ENCODE peak calls at places on chromosomes 1 and 21, in eight cellular contexts. K, O, Q, V, S, B, T and W are unnamed samples.

GRCh38 chr1:180854456-180854855 is 58.2 kb upstream of the KIAA1614 start:
- DNase-seq in O (no peak), V (no peak), T (no peak), Q (no peak), K (no peak), S (no peak), B (peak), W (no peak)

GRCh38 chr1:47013239-47013638 is 10.2 kb upstream of the CYP4X1 start:
- DNase-seq in Q (no peak), O (no peak), K (peak), B (no peak), S (no peak), V (no peak), T (no peak), W (no peak)

GRCh38 chr1:107820797-107821196 is 144.2 kb downstream of the VAV3 start:
- DNase-seq in V (no peak), O (no peak), T (no peak), Q (no peak), K (peak), B (no peak), S (no peak), W (no peak)

GRCh38 chr1:235642943-235643371 is 6.6 kb downstream of the GNG4 start:
- DNase-seq in B (no peak), Q (peak), K (no peak), S (peak), V (no peak), T (no peak), O (no peak), W (no peak)

GRCh38 chr1:3244539-3245315 is 175.7 kb downstream of the PRDM16 start:
- DNase-seq in V (no peak), Q (no peak), S (no peak), B (no peak), K (no peak), O (no peak), T (no peak), W (no peak)

GRCh38 chr1:62962794-62963776 is 179.2 kb downstream of the ATG4C start:
- DNase-seq in O (peak), T (peak), Q (peak), K (peak), S (peak), V (peak), B (peak), W (no peak)

GRCh38 chr1:28887418-28887834 is 26.9 kb upstream of the EPB41 start:
- DNase-seq in O (no peak), K (no peak), B (peak), T (no peak), V (no peak), S (peak), Q (peak), W (no peak)

GRCh38 chr1:226588484-226588883 is 39.9 kb downstream of the STUM start:
- DNase-seq in B (no peak), K (no peak), T (no peak), Q (no peak), V (no peak), O (no peak), S (no peak), W (no peak)

GRCh38 chr1:175394739-175395138 is 202.2 kb upstream of the KIAA0040 start:
- DNase-seq in T (no peak), Q (no peak), K (no peak), V (no peak), B (no peak), O (no peak), S (no peak), W (no peak)

GRCh38 chr1:35560256-35561225 is 2.9 kb downstream of the NCDN start:
- DNase-seq in B (no peak), S (no peak), Q (no peak), K (no peak), T (no peak), O (no peak), V (no peak), W (no peak)

GRCh38 chr1:214514819-214515383 is 36.5 kb downstream of the PTPN14 start:
- DNase-seq in B (no peak), T (no peak), V (no peak), K (no peak), Q (no peak), O (no peak), S (no peak), W (no peak)

GRCh38 chr1:35577071-35577998 is 4.2 kb downstream of the TFAP2E start:
- DNase-seq in B (no peak), K (peak), V (no peak), T (no peak), Q (peak), S (no peak), O (no peak), W (peak)

GRCh38 chr1:233441981-233442380 is 114.5 kb downstream of the MAP3K21 start:
- DNase-seq in S (no peak), T (no peak), O (no peak), V (no peak), B (no peak), K (no peak), Q (no peak), W (no peak)

GRCh38 chr1:161382214-161383019 is 14.7 kb upstream of the CFAP126 start:
- DNase-seq in B (peak), V (peak), K (peak), T (peak), O (no peak), S (peak), Q (peak), W (no peak)

GRCh38 chr1:94061513-94062443 is 59.2 kb downstream of the ABCA4 start:
- DNase-seq in V (peak), B (peak), T (peak), S (peak), K (peak), O (no peak), Q (peak), W (no peak)

GRCh38 chr1:50279622-50280320 is 143.5 kb downstream of the DMRTA2 start:
- DNase-seq in O (no peak), Q (peak), V (no peak), B (peak), K (peak), T (peak), S (no peak), W (no peak)

GRCh38 chr1:246214708-246215504 is 292.2 kb downstream of the SMYD3 start:
- DNase-seq in Q (no peak), B (peak), K (peak), S (peak), T (no peak), O (no peak), V (no peak), W (peak)

GRCh38 chr1:81323862-81324261 is 476.9 kb upstream of the ADGRL2 start:
- DNase-seq in V (no peak), K (no peak), Q (no peak), T (no peak), S (no peak), B (no peak), O (no peak), W (no peak)

GRCh38 chr1:237794071-237794470 is 96.7 kb downstream of the ZP4 start:
- DNase-seq in O (no peak), T (no peak), B (no peak), Q (no peak), V (no peak), K (no peak), S (no peak), W (no peak)

GRCh38 chr1:93304716-93305138 is 41.0 kb upstream of the DR1 start:
- DNase-seq in B (peak), T (peak), S (peak), O (no peak), V (peak), K (peak), Q (peak), W (peak)

GRCh38 chr1:91806777-91807700 is 78.9 kb downstream of the TGFBR3 start:
- DNase-seq in T (peak), Q (peak), O (no peak), V (no peak), B (no peak), K (peak), S (no peak), W (no peak)

GRCh38 chr21:15309022-15309590 is 244.3 kb upstream of the NRIP1 start:
- DNase-seq in V (no peak), O (no peak), K (no peak), S (no peak), B (no peak), Q (no peak), T (no peak), W (no peak)

GRCh38 chr1:160954158-160955104 is at the start of gene ITLN2:
- DNase-seq in Q (peak), K (no peak), T (peak), O (no peak), V (peak), B (peak), S (peak), W (peak)

GRCh38 chr1:171640225-171640624 is 12.3 kb downstream of the MYOC start:
- DNase-seq in V (no peak), Q (no peak), K (no peak), O (no peak), S (no peak), T (no peak), B (no peak), W (no peak)

GRCh38 chr1:155017021-155017945 is 14.7 kb downstream of the ZBTB7B start:
- DNase-seq in O (peak), T (peak), K (peak), B (peak), S (peak), V (peak), Q (peak), W (peak)
- TF ChIP-seq POLR2AphosphoS5 in O (peak), T (peak), K (peak), B (peak), S (no peak), V (peak), Q (peak), W (peak)

DNA sequence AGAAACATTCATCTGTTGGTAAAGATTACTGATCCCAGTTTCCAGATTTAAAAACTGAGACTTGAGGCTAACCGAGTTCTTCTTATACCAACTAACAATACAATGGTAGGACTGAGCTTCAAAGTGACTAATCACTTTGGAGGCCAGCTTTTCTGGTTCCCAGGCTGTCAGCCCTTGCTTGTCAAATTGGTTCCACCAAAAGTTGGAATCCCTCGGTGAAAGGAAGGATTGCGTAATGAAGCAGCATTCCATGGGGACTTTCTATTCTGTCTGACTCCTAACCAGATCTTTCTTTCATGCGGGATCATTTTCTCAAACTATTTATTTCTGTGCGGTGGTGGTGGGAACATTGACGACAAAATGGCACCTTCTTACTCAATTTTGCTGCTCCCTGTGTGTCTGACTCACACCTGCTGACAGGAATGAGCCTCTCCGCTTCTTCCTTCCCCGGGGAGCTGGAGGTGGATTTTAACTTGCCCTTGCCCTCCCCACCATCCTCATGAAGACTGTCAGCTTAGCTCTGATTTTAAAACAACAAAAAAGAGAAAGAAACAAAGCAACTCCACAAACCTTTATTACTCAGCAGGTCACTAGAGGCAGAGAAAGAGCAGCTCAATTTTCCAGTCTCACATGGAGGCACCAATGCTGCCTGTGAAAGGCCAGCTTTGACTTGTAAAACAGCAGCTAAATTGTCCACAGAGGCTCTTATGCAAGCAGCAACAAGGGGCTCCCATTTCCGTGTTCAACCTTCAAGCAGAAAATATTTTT is 32.9 kb upstream of the RASAL2 start:
- DNase-seq in S (no peak), K (no peak), B (no peak), T (peak), V (no peak), Q (peak), O (peak), W (no peak)
- H3K4me2 ChIP-seq in S (peak), K (no peak), B (no peak), T (peak), V (no peak), Q (peak), O (peak), W (no peak)

GRCh38 chr1:192580351-192580962 is 4.9 kb downstream of the RGS1 start:
- DNase-seq in T (peak), Q (peak), V (peak), O (no peak), K (peak), S (no peak), B (no peak), W (peak)

GRCh38 chr1:192576190-192577144 is 894 bp downstream of the RGS1 start:
- DNase-seq in Q (no peak), T (no peak), O (no peak), K (no peak), V (no peak), S (no peak), B (no peak), W (no peak)

GRCh38 chr1:192579319-192579738 is 3.8 kb downstream of the RGS1 start:
- DNase-seq in B (no peak), S (no peak), Q (peak), O (no peak), K (no peak), V (no peak), T (no peak), W (no peak)

GRCh38 chr1:192577145-192578140 is 1.9 kb downstream of the RGS1 start:
- DNase-seq in V (no peak), B (no peak), Q (no peak), S (no peak), T (no peak), K (no peak), O (no peak), W (no peak)

DNA sequence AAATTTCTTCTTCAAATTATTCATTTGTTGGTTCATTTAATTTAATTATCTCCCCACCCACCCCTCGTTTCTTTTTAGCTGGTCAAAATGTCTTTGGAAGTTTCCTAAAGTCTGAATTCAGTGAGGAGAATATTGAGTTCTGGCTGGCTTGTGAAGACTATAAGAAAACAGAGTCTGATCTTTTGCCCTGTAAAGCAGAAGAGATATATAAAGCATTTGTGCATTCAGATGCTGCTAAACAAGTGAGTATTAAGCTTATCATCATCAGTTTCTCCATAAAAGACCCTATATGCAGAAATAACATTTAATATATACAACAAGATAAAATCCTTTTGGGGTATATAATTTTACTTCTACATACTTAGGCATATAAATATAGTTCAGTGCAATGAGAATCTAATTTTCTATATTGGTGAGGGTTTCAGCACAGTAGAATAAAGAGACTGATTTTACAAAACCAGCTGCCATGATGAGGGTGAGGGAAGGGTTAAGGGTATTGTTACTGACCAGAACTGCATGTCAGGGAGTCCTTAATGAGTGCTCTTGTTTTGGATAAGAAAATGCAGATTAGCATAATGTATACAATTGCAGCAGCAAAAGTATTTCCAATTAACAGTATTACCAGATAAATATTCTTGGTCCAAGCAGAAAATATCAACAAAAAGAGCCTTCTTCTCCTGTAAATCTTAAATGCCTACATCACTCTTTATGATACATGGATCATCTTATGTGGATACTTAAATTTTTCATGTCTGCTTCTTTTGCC is 2.8 kb downstream of the RGS1 start:
- DNase-seq in O (no peak), B (no peak), Q (no peak), K (no peak), T (no peak), V (no peak), S (no peak), W (no peak)
- TF ChIP-seq POLR2AphosphoS5 in O (no peak), B (no peak), Q (no peak), K (no peak), T (no peak), V (no peak), S (no peak), W (peak)

DNA sequence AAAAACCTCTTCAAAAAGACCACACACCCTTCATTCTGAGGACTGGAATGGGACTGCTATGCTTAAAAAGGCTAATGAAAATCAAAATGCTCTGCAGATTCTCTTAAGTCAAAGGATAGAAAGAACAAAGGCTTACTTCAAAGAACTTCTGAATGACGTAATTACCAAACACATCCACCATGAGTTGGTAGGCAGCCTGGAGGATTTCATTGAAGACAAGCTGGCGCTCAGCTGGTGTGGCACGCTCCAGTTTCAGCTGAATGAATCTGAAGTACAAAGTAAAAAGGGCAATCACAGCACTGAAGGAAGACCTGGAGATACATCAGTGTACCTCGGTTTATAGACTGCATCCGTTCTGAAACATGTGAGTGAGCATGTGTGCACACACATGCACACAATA is 43.5 kb upstream of the SDC3 start:
- DNase-seq in S (no peak), K (no peak), B (no peak), O (no peak), T (peak), Q (no peak), V (no peak), W (no peak)
- H3K4me2 ChIP-seq in S (no peak), K (no peak), B (no peak), O (no peak), T (no peak), Q (no peak), V (no peak), W (no peak)

DNA sequence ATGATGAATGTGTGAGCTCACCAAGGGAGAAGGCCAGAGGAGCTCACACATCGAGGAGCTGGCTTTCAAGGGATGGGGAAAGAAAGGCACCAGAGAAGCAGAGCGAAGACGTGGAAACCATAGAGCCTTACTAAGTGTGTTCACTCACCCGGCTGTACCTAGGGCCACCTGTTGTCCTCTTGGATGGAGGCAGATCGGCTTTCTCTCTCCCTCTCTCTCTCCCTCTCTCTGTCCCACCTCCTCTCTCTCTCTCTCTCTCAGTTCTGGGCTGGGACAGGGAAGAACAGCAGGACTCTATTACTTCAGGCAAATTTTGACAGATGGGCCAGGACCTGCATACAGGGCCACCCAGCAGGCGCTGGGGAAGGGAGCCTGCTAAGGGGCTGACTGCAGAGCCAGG is 64.8 kb downstream of the HIVEP3 start:
- DNase-seq in K (no peak), O (no peak), B (no peak), S (no peak), Q (no peak), V (no peak), T (no peak), W (no peak)
- TF ChIP-seq POLR2AphosphoS5 in K (no peak), O (no peak), B (no peak), S (no peak), Q (no peak), V (no peak), T (no peak), W (no peak)